ENCODE peak calls at places on chromosomes 1 and 21, in eight cellular contexts. S is Right ventricle myocardium superior; B is CD8-positive, alpha-beta T cell; Q is GM03348; W is fibroblast of lung; I is HEK293T; C is pulmonary artery endothelial cell; R is T-cell. E is an unnamed sample.
A peak's percentile ranks its signal among the peaks of the same experiment; 100 is the strongest.

GRCh38 chr1:227318003-227318851 is at the start of gene CDC42BPA:
- DNase-seq in S (peak; percentile 92), B (peak; percentile 49), Q (peak; percentile 96), W (peak; percentile 90), I (peak; percentile 89), C (peak; percentile 79), R (peak; percentile 19), E (peak; percentile 62)

GRCh38 chr1:165490175-165490574 is 45.2 kb upstream of the RXRG start:
- DNase-seq in S (peak; percentile 84), B (no peak), Q (no peak), W (no peak), I (no peak), C (no peak), R (no peak), E (no peak)

GRCh38 chr1:2236695-2237677 is 8.9 kb downstream of the SKI start:
- DNase-seq in S (peak; percentile 42), B (peak; percentile 70), Q (peak; percentile 24), W (no peak), I (no peak), C (no peak), R (peak; percentile 50), E (no peak)

GRCh38 chr1:1021860-1022259 is 1.9 kb downstream of the AGRN start:
- DNase-seq in S (no peak), B (no peak), Q (no peak), W (peak; percentile 86), I (no peak), C (no peak), R (no peak), E (no peak)

GRCh38 chr1:160646711-160647328 is at the start of gene SLAMF1:
- DNase-seq in S (no peak), B (peak; percentile 66), Q (no peak), W (no peak), I (no peak), C (no peak), R (no peak), E (no peak)

GRCh38 chr21:43608225-43608624 is 51.1 kb downstream of the HSF2BP start:
- DNase-seq in S (no peak), B (no peak), Q (no peak), W (peak; percentile 92), I (no peak), C (no peak), R (no peak), E (no peak)

GRCh38 chr1:182120411-182121258 is 59.1 kb upstream of the ZNF648 start:
- DNase-seq in S (peak; percentile 51), B (no peak), Q (no peak), W (peak; percentile 80), I (peak; percentile 33), C (no peak), R (no peak), E (no peak)

GRCh38 chr1:224193319-224193966 is 10.4 kb downstream of the DEGS1 start:
- DNase-seq in S (no peak), B (no peak), Q (no peak), W (no peak), I (no peak), C (no peak), R (no peak), E (no peak)

GRCh38 chr21:40373760-40374159 is 473.2 kb downstream of the DSCAM start:
- DNase-seq in S (no peak), B (no peak), Q (no peak), W (peak; percentile 13), I (no peak), C (no peak), R (no peak), E (no peak)

GRCh38 chr21:42997053-42997452 is 22.7 kb downstream of the PKNOX1 start:
- DNase-seq in S (peak; percentile 76), B (no peak), Q (peak; percentile 90), W (peak; percentile 97), I (no peak), C (no peak), R (no peak), E (peak; percentile 93)

GRCh38 chr1:71561729-71562128 is 480.9 kb upstream of the ZRANB2 start:
- DNase-seq in S (no peak), B (no peak), Q (peak; percentile 48), W (peak; percentile 86), I (no peak), C (no peak), R (no peak), E (peak; percentile 46)

GRCh38 chr1:59692591-59692990 is 122.2 kb upstream of the HOOK1 start:
- DNase-seq in S (no peak), B (no peak), Q (peak; percentile 81), W (peak; percentile 95), I (no peak), C (no peak), R (no peak), E (peak; percentile 96)

GRCh38 chr1:97778718-97779117 is 142.1 kb downstream of the DPYD start:
- DNase-seq in S (no peak), B (no peak), Q (no peak), W (peak; percentile 11), I (no peak), C (no peak), R (no peak), E (no peak)

GRCh38 chr1:202145325-202146140 is 996 bp upstream of the ARL8A start:
- DNase-seq in S (no peak), B (no peak), Q (peak; percentile 30), W (no peak), I (no peak), C (no peak), R (no peak), E (no peak)

E was measured in BJ.